ENCODE peak calls at places on chromosomes 11 and 22, in eight cellular contexts. N, X, T, K, W, F, Z and D are unnamed samples. For H3K9me3, the result is how much of the 10 kb centered on the place peaks cover.

GRCh38 chr11:122089111-122089510 is 26.9 kb downstream of the BLID start:
- DNase-seq in T (no peak), K (no peak), Z (no peak), X (no peak), N (no peak), F (no peak), W (no peak), D (no peak)

GRCh38 chr11:36231300-36231699 is 57.9 kb downstream of the COMMD9 start:
- DNase-seq in N (no peak), K (no peak), T (no peak), W (no peak), X (no peak), Z (no peak), F (no peak), D (no peak)

GRCh38 chr11:64234840-64235379 is 526 bp downstream of the VEGFB start:
- DNase-seq in Z (no peak), F (no peak), N (no peak), K (peak), W (peak), X (no peak), T (peak), D (peak)

GRCh38 chr11:6736495-6737121 is 35.2 kb downstream of the OR2AG2 start:
- DNase-seq in K (no peak), Z (no peak), N (no peak), W (no peak), T (no peak), X (no peak), F (no peak), D (no peak)

GRCh38 chr11:68342459-68343158 is 30.2 kb downstream of the LRP5 start:
- DNase-seq in K (no peak), T (peak), F (no peak), W (peak), X (no peak), Z (peak), N (no peak), D (no peak)

GRCh38 chr11:72668645-72669347 is 5.4 kb downstream of the PDE2A start:
- DNase-seq in Z (no peak), T (no peak), F (no peak), X (no peak), N (no peak), W (no peak), K (no peak), D (no peak)

GRCh38 chr11:7905961-7906429 is 25.1 kb downstream of the OR10A6 start:
- DNase-seq in T (no peak), N (no peak), X (no peak), W (peak), K (no peak), Z (no peak), F (no peak), D (no peak)

GRCh38 chr11:35324981-35325380 is 94.4 kb downstream of the SLC1A2 start:
- DNase-seq in K (no peak), Z (no peak), N (no peak), W (no peak), T (no peak), X (no peak), F (no peak), D (no peak)

GRCh38 chr11:33500865-33501479 is 199.7 kb downstream of the C11orf91 start:
- DNase-seq in W (no peak), X (peak), K (no peak), T (no peak), Z (no peak), N (no peak), F (no peak), D (no peak)

GRCh38 chr22:28442264-28442950 is 237.2 kb downstream of the TTC28 start:
- DNase-seq in W (peak), N (peak), K (peak), T (peak), Z (peak), X (no peak), F (peak), D (peak)

GRCh38 chr11:94857337-94857736 is 89.2 kb downstream of the AMOTL1 start:
- DNase-seq in W (no peak), K (no peak), X (no peak), Z (no peak), F (no peak), N (no peak), T (no peak), D (no peak)

GRCh38 chr11:112004389-112004788 is 20.8 kb upstream of the DLAT start:
- DNase-seq in X (no peak), Z (no peak), N (no peak), T (no peak), F (no peak), K (peak), W (no peak), D (no peak)

GRCh38 chr22:19988965-19989724 is 27.5 kb downstream of the ARVCF start:
- DNase-seq in N (no peak), W (no peak), F (no peak), K (no peak), T (no peak), X (no peak), Z (no peak), D (no peak)

GRCh38 chr11:14300661-14301304 is 58.2 kb downstream of the RRAS2 start:
- DNase-seq in X (peak), K (peak), F (peak), Z (no peak), W (peak), T (peak), N (no peak), D (peak)

GRCh38 chr11:111975076-111975806 is 38.1 kb downstream of the DIXDC1 start:
- DNase-seq in W (no peak), T (peak), Z (no peak), X (peak), F (no peak), K (no peak), N (no peak), D (no peak)

GRCh38 chr22:38862375-38863329 is 9.4 kb downstream of the CBX6 start:
- DNase-seq in X (no peak), Z (peak), F (peak), T (no peak), N (no peak), W (no peak), K (no peak), D (peak)

GRCh38 chr11:114181195-114181594 is 115.0 kb upstream of the NNMT start:
- DNase-seq in N (no peak), T (no peak), X (no peak), W (no peak), K (no peak), F (no peak), Z (no peak), D (no peak)

GRCh38 chr11:76623171-76623883 is 47.2 kb downstream of the LRRC32 start:
- DNase-seq in N (no peak), X (no peak), W (no peak), T (no peak), Z (no peak), F (peak), K (peak), D (no peak)

GRCh38 chr11:44030276-44030932 is 17.4 kb upstream of the ACCSL start:
- DNase-seq in F (peak), K (no peak), T (no peak), N (no peak), W (no peak), X (no peak), Z (no peak), D (peak)

GRCh38 chr11:71193431-71193830 is 58.9 kb downstream of the SHANK2 start:
- DNase-seq in X (no peak), Z (no peak), T (no peak), K (no peak), F (no peak), N (no peak), W (no peak), D (no peak)

GRCh38 chr11:70733327-70734325 is 335.3 kb downstream of the CTTN start:
- DNase-seq in X (no peak), T (no peak), W (no peak), N (no peak), F (no peak), K (no peak), Z (no peak), D (no peak)

GRCh38 chr11:69524991-69525411 is 43.5 kb downstream of the LINC01488 start:
- DNase-seq in K (no peak), N (peak), W (no peak), Z (peak), F (no peak), T (no peak), X (no peak), D (no peak)

GRCh38 chr11:69523453-69523852 is 42.0 kb downstream of the LINC01488 start:
- DNase-seq in K (no peak), X (no peak), F (no peak), T (no peak), Z (no peak), N (peak), W (no peak), D (no peak)

GRCh38 chr11:69525516-69526452 is 44.3 kb downstream of the LINC01488 start:
- DNase-seq in N (peak), X (no peak), T (no peak), Z (peak), W (no peak), K (peak), F (no peak), D (no peak)

GRCh38 chr11:69526453-69526810 is 45.0 kb downstream of the LINC01488 start:
- DNase-seq in F (no peak), T (no peak), N (peak), W (no peak), X (no peak), Z (peak), K (peak), D (no peak)

DNA sequence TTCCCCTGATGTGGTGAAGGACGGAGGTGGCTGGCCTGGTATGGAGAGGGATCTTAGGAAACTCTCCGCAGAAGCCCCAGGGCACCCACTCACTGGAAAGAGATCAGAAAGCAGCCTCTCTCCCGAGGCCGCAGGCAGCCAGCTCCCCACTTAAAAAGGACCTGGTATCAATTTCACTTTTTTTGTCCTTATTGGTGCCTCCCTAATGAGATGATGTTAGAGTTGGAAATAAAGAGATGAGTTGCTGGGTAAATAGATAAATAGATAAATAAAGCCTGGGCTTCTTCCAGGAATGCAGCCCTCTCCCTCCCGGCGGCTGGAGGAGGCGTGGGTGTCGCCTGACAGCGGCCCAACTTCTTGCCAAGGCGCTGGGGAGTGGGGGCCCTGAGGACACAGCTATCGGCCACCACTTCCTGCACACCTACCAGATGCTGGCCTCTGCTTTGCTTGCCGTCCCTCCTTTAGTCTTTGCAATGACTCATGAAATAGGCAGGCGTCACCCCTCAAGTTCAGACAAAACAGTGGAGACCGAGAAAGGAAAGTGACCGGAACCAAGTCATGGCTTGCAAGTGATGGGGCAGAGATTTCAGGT is 42.9 kb downstream of the LINC01488 start:
- DNase-seq in K (no peak), T (no peak), X (no peak), F (no peak), W (no peak), Z (peak), N (peak), D (no peak)
- H3K9me3 ChIP-seq in K (under half), T (under half), X (under half), F (under half), W (under half), Z (under half), N (under half), D (under half)

DNA sequence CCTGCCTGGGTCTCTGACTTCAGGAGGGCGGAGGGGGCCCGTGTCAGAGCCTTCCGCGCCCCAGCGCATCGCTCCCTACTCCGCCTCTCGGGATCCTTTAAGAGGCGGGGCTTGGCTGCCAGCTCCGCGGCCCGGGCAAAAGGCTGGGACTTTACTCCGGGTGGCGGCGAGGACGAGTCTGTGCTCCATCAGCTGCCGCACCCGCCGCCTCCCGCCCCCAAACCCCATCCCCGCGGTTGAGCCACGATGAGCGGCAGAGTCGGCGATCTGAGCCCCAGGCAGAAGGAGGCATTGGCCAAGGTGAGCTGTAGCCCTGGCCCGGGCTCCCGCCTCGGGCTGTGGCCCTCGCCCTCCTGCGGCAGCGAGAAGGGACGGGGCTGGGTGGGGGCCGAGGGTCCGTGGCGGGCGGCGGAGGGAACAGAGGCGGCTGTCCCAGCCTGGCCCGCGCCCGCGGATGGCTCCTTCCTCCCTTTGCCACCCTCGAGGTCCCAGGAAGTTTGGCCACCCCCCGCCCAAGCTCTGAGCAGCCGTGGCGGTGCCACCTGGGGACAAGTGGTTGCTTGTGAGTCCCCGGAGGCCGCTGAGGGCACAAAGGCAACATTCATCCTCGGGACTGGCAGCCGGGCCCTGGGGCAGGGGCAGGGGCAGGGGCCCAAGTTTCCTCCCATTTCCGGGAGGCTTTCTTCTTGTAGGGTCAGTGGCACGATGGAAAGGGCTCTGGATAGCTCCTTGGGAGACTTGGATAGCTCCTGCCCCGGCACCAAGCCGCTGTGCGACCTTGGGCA is at the start of gene SEC14L2:
- DNase-seq in Z (peak), F (peak), K (peak), N (peak), X (peak), T (peak), W (peak), D (peak)
- TF ChIP-seq POLR2A in Z (peak), F (peak), K (peak), N (no peak), X (peak), T (peak), W (no peak), D (no peak)

DNA sequence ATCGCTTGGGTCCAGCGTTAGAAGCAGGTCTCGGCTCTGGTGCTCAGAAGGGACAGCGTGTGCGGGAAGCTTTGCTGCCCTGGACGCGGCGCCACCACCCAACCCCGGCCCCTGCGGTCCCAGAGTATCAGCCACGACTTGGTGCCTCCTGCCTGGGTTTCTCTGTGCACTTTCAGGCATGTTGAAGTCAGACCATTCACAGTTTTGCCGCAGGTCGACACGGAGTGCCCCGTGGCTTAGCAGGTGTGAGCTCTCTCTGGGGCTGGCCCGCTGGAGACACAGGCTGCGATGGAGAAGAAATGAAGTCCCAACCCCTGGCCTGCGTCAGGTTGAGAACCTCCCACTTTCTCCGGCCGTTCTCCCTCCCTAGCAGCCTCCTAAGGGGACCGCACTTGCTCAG is 494.5 kb downstream of the BRD1 start:
- DNase-seq in T (no peak), W (peak), N (no peak), F (no peak), X (no peak), Z (peak), K (no peak), D (no peak)
- H3K9me3 ChIP-seq in T (under half), W (under half), N (under half), F (under half), X (under half), Z (under half), K (under half), D (under half)

GRCh38 chr11:824292-824880 is 3.3 kb upstream of the CRACR2B start:
- DNase-seq in Z (no peak), W (peak), K (no peak), X (no peak), F (no peak), N (no peak), T (peak), D (no peak)
- TF ChIP-seq POLR2A in Z (no peak), W (no peak), K (no peak), X (no peak), F (no peak), N (no peak), T (peak), D (no peak)

DNA sequence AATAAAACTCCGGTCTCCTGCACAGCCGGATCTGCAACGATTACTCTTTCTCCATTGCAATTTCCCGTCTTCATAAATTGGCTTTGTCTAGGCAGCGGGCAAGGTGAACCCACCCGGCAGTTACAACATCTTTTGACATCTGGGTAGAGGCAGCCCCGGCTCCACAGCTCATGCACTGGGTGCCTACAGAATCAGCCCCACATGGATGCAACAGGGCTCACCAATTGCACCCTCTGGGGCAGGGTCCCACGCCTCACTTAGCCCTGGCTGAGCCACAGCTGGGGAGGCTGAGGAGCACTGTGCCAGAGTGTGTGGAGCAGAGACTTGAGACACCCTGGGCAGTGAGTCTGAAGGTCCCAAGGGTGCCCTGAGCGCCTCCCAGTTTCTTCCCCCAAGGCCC is 710.2 kb downstream of the TBC1D22A start:
- DNase-seq in W (no peak), N (no peak), Z (no peak), K (no peak), F (no peak), X (no peak), T (no peak), D (no peak)
- H3K9me3 ChIP-seq in W (under half), N (under half), Z (under half), K (under half), F (under half), X (under half), T (under half), D (under half)